ENCODE peak calls at places on chromosome 19, in eight cellular contexts. M is transverse colon, L is GM12878, C is upper lobe of left lung, E is sigmoid colon, G is stomach, W is H1, A is HepG2. S is an unnamed sample.

GRCh38 chr19:461664-462551 is 1.1 kb upstream of the SHC2 start:
- DNase-seq in G (peak; percentile 78), A (peak; percentile 66), C (peak; percentile 89), E (peak; percentile 80), W (peak; percentile 77), L (no peak), M (peak; percentile 67), S (no peak)

GRCh38 chr19:2446390-2446789 is 10.4 kb downstream of the LMNB2 start:
- DNase-seq in C (peak; percentile 78), G (no peak), L (no peak), W (no peak), M (no peak), E (no peak), A (no peak), S (no peak)

GRCh38 chr19:1449467-1450442 is at the start of gene APC2:
- DNase-seq in E (no peak), C (peak; percentile 84), L (no peak), G (no peak), W (peak; percentile 93), A (no peak), M (no peak), S (no peak)

GRCh38 chr19:1026189-1027019 is at the start of gene CNN2:
- DNase-seq in E (peak; percentile 93), L (no peak), G (peak; percentile 88), W (peak; percentile 92), C (peak; percentile 97), M (peak; percentile 87), A (peak; percentile 64), S (peak; percentile 88)

GRCh38 chr19:35114656-35115537 is 726 bp upstream of the FXYD3 start:
- DNase-seq in M (peak; percentile 86), W (peak; percentile 99), G (peak; percentile 80), C (peak; percentile 59), E (peak; percentile 88), A (peak; percentile 43), L (no peak), S (peak; percentile 88)

GRCh38 chr19:51460164-51460992 is 2.1 kb upstream of the SIGLEC8 start:
- DNase-seq in E (peak; percentile 32), M (no peak), A (peak; percentile 21), L (no peak), C (no peak), G (peak; percentile 20), W (no peak), S (no peak)

GRCh38 chr19:5864725-5865486 is 5.4 kb downstream of the FUT5 start:
- DNase-seq in M (no peak), G (no peak), L (no peak), C (no peak), E (no peak), W (no peak), A (no peak), S (no peak)

GRCh38 chr19:2064788-2065524 is 13.9 kb upstream of the MKNK2 start:
- DNase-seq in M (no peak), L (no peak), A (no peak), G (no peak), E (peak; percentile 88), C (peak; percentile 88), W (no peak), S (no peak)

GRCh38 chr19:51364200-51365106 is 1.7 kb downstream of the ETFB start:
- DNase-seq in L (no peak), W (no peak), E (no peak), G (no peak), A (peak; percentile 76), M (no peak), C (no peak), S (no peak)

GRCh38 chr19:934865-935422 is 9.1 kb downstream of the ARID3A start:
- DNase-seq in A (peak; percentile 88), L (no peak), M (peak; percentile 86), C (peak; percentile 95), W (no peak), G (peak; percentile 97), E (peak; percentile 94), S (peak; percentile 88)

GRCh38 chr19:14786421-14786851 is 8.1 kb upstream of the ADGRE2 start:
- DNase-seq in E (no peak), M (no peak), L (no peak), C (peak; percentile 87), G (no peak), A (no peak), W (peak; percentile 90), S (peak; percentile 74)
- TF ChIP-seq EP300 in E (no peak), M (no peak), L (no peak), C (no peak), G (no peak), A (no peak), W (no peak), S (no peak)

DNA sequence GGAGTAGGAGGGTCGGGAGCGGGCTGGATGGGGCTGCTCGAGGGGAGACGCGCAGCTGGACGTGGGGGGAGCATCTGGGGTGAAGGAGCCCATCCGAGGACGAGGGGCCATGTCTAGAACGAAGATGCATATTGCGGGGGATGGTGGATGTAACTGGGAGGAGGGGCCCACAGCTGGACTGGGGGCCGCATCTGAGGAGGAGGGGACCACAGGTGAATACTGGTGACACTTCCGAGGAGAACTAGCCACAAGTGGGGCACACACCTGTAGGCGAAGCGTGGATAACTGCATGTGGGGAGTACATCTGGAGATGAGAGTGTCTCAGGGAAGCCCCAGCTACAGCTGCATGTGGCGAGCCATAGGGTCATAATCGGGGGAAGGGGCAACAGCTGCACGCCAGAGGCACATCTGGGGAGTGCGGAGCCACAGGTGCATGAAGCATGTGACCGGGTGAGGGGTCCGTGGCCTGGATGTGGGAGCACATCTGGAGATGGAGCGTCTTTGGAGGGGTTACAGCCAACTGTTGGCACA is 402 bp downstream of the ZSWIM9 start:
- DNase-seq in A (no peak), E (no peak), M (no peak), W (no peak), C (no peak), L (no peak), G (no peak), S (no peak)
- TF ChIP-seq POLR2AphosphoS5 in A (no peak), E (no peak), M (no peak), W (peak; percentile 34), C (no peak), L (no peak), G (no peak), S (no peak)

DNA sequence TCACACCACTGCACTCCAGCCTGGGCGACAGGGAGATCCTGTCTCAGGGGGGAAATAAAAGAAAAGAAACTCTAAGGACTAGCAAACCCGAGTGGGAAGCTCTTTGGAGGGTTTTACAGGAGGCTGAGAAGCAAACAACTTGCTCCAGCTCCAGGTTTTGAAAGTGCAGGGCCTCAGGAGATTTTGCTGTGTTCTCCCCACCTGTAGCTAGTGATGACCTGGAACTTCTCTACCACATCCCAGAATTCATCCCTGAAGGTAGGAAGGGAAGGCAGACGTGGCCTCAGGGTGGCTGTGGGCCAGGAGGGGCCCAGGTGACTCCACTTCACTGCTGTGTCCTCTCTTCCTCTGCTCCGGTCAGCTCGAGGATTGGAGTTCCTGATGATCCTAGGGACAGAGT is 16.3 kb upstream of the PSMD8 start:
- DNase-seq in E (no peak), G (no peak), M (no peak), C (no peak), A (no peak), W (no peak), L (no peak), S (no peak)
- H3K27me3 ChIP-seq in E (peaks cover 50% of the 10 kb centered on the region), G (no peaks in the 10 kb centered on the region), M (peaks cover 63% of the 10 kb centered on the region), C (no peaks in the 10 kb centered on the region), A (peaks cover 17% of the 10 kb centered on the region), W (peaks cover 4% of the 10 kb centered on the region), L (no peaks in the 10 kb centered on the region), S (peaks cover 19% of the 10 kb centered on the region)

DNA sequence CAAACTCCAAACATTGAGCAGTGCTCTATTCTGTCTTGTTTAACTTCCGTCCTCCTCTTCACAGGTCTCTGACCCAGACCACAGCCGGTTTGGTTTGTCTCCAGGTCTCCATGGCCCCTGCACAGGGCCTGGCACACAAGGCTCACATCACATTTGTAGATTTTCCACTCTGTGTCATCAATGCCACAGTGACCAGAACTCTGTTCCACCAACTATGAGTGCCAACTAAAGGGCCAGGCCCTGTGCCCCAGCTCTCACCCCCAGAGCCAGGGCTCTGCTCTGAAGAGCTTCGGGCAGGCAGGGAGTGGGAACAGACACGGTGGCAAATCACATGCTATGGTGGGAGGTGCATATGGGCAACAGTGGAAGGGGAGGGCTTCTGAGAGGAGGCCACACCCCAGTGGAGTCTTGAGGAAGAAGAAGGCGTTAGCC is 16.0 kb downstream of the SMG9 start:
- DNase-seq in M (peak; percentile 66), A (no peak), L (no peak), W (no peak), C (no peak), E (no peak), G (peak; percentile 53), S (no peak)
- TF ChIP-seq EP300 in M (no peak), A (no peak), L (no peak), W (no peak), C (no peak), E (no peak), G (no peak), S (no peak)

GRCh38 chr19:45306522-45307027 is 16.1 kb downstream of the CKM start:
- DNase-seq in E (no peak), C (peak; percentile 33), A (no peak), M (no peak), L (no peak), G (no peak), W (peak; percentile 60), S (no peak)
- TF ChIP-seq POLR2AphosphoS5 in E (no peak), C (no peak), A (no peak), M (no peak), L (no peak), G (no peak), W (no peak), S (no peak)

GRCh38 chr19:42148270-42148669 is 16.0 kb upstream of the POU2F2 start:
- DNase-seq in W (no peak), L (no peak), E (no peak), M (no peak), G (no peak), C (no peak), A (no peak), S (no peak)
- H3K27me3 ChIP-seq in W (no peaks in the 10 kb centered on the region), L (peaks cover 2% of the 10 kb centered on the region), E (peaks cover 39% of the 10 kb centered on the region), M (peaks cover 54% of the 10 kb centered on the region), G (peaks cover 6% of the 10 kb centered on the region), C (no peaks in the 10 kb centered on the region), A (peaks cover 6% of the 10 kb centered on the region), S (peaks cover 57% of the 10 kb centered on the region)

GRCh38 chr19:30254214-30254613 is 118.0 kb upstream of the ZNF536 start:
- DNase-seq in A (no peak), G (no peak), M (no peak), C (no peak), E (no peak), W (no peak), L (no peak), S (no peak)

GRCh38 chr19:30253581-30253996 is 118.6 kb upstream of the ZNF536 start:
- DNase-seq in W (no peak), L (no peak), C (peak; percentile 65), A (no peak), M (no peak), E (no peak), G (no peak), S (no peak)

GRCh38 chr19:30254789-30255188 is 117.4 kb upstream of the ZNF536 start:
- DNase-seq in C (no peak), W (no peak), E (no peak), G (no peak), A (no peak), L (no peak), M (no peak), S (no peak)

GRCh38 chr19:30256510-30256850 is 115.7 kb upstream of the ZNF536 start:
- DNase-seq in W (no peak), E (no peak), M (no peak), L (no peak), G (no peak), C (no peak), A (no peak), S (no peak)

GRCh38 chr19:30255783-30256509 is 116.2 kb upstream of the ZNF536 start:
- DNase-seq in A (no peak), L (no peak), M (no peak), W (no peak), G (no peak), C (no peak), E (no peak), S (no peak)
- TF ChIP-seq EP300 in A (no peak), L (no peak), M (no peak), W (no peak), G (no peak), C (no peak), E (no peak), S (no peak)

S was measured in suprapubic skin.